ENCODE peak calls at places on chromosomes 13 and 19, in four cellular contexts. G is tibial artery; B is effector CD4-positive, alpha-beta T cell; W is ovary. V is an unnamed sample.
A peak's percentile ranks its signal among the peaks of the same experiment; 100 is the strongest.

GRCh38 chr19:29529646-29530548 is 4.1 kb downstream of the VSTM2B start:
- DNase-seq in W (no peak), G (no peak), B (no peak), V (no peak)

GRCh38 chr13:54449922-54450321 is 1421.3 kb downstream of the OLFM4 start:
- DNase-seq in B (no peak), G (no peak), W (no peak), V (no peak)

GRCh38 chr19:42386974-42387707 is 3.0 kb downstream of the CNFN start:
- DNase-seq in G (no peak), W (no peak), B (peak; percentile 46), V (peak; percentile 53)

GRCh38 chr13:98676239-98676638 is 76.2 kb downstream of the SLC15A1 start:
- DNase-seq in W (no peak), G (no peak), B (no peak), V (no peak)

GRCh38 chr19:8334458-8335342 is 8.4 kb downstream of the KANK3 start:
- DNase-seq in W (no peak), G (no peak), B (no peak), V (no peak)

GRCh38 chr13:21229241-21230024 is 53.0 kb downstream of the MRPL57 start:
- DNase-seq in W (no peak), B (no peak), G (no peak), V (no peak)

GRCh38 chr13:99971576-99972189 is at the start of gene ZIC5:
- DNase-seq in G (no peak), W (no peak), B (no peak), V (no peak)

GRCh38 chr19:2083174-2083854 is 12.8 kb downstream of the MOB3A start:
- DNase-seq in B (peak; percentile 61), W (no peak), G (no peak), V (peak; percentile 63)

V was measured in effector memory CD8-positive, alpha-beta T cell.